ENCODE peak calls at places on chromosome 3, in four cellular contexts. F, S, W and H are unnamed samples.

GRCh38 chr3:189981668-189982067 is 139.0 kb downstream of the P3H2 start:
- DNase-seq in S (no peak), W (peak), F (peak), H (peak)

GRCh38 chr3:196422976-196423781 is 9.0 kb downstream of the UBXN7 start:
- DNase-seq in S (no peak), W (no peak), F (no peak), H (no peak)

GRCh38 chr3:171257251-171258179 is 202.7 kb downstream of the TNIK start:
- DNase-seq in W (no peak), F (peak), S (no peak), H (peak)

GRCh38 chr3:4065080-4065479 is 238.1 kb upstream of the SETMAR start:
- DNase-seq in W (no peak), F (no peak), S (no peak), H (no peak)

GRCh38 chr3:86771741-86772512 is 219.0 kb downstream of the VGLL3 start:
- DNase-seq in W (no peak), F (no peak), S (no peak), H (no peak)

GRCh38 chr3:66107855-66108254 is 69.1 kb upstream of the MAGI1 start:
- DNase-seq in W (peak), F (peak), S (no peak), H (peak)

GRCh38 chr3:172087827-172088580 is 48.6 kb downstream of the FNDC3B start:
- DNase-seq in S (no peak), W (no peak), F (no peak), H (no peak)

GRCh38 chr3:77321646-77322045 is 281.7 kb downstream of the ROBO2 start:
- DNase-seq in F (peak), W (no peak), S (no peak), H (no peak)

GRCh38 chr3:183954875-183955274 is 62.8 kb downstream of the ABCC5 start:
- DNase-seq in S (no peak), F (no peak), W (no peak), H (no peak)